ENCODE peak calls at places on chromosomes 2 and 18, in four cellular contexts. T is GM12878, P is IMR-90, H is K562. E is an unnamed sample. For H3K27me3, the result is how much of the 10 kb centered on the place peaks cover.

GRCh38 chr18:62996552-62996951 is 281.2 kb downstream of the PHLPP1 start:
- DNase-seq in T (no peak), P (no peak), H (no peak), E (no peak)

GRCh38 chr2:223933098-223933800 is 11.9 kb downstream of the WDFY1 start:
- DNase-seq in T (no peak), P (no peak), H (no peak), E (no peak)

GRCh38 chr2:135052997-135053474 is 944 bp downstream of the RAB3GAP1 start:
- DNase-seq in T (no peak), P (no peak), H (no peak), E (peak)

GRCh38 chr2:126932966-126933555 is 34.4 kb downstream of the TEX51 start:
- DNase-seq in T (no peak), P (no peak), H (no peak), E (no peak)

GRCh38 chr2:63668000-63668399 is 79.2 kb downstream of the MDH1 start:
- DNase-seq in T (no peak), P (no peak), H (no peak), E (no peak)

GRCh38 chr2:68463287-68463877 is 3.7 kb downstream of the FBXO48 start:
- DNase-seq in T (no peak), P (peak), H (peak), E (peak)

GRCh38 chr18:40911582-40912254 is 1043.3 kb upstream of the PIK3C3 start:
- DNase-seq in T (no peak), P (peak), H (no peak), E (no peak)

GRCh38 chr2:109129356-109129920 is 433 bp downstream of the SH3RF3 start:
- DNase-seq in T (no peak), P (no peak), H (no peak), E (peak)

GRCh38 chr2:9971105-9971818 is 19.8 kb downstream of the GRHL1 start:
- DNase-seq in T (no peak), P (peak), H (no peak), E (no peak)

GRCh38 chr2:239952665-239953417 is 72.3 kb downstream of the NDUFA10 start:
- DNase-seq in T (no peak), P (no peak), H (no peak), E (no peak)

GRCh38 chr2:240403358-240404104 is 31.9 kb upstream of the GPC1 start:
- DNase-seq in T (no peak), P (no peak), H (no peak), E (no peak)

GRCh38 chr2:31287681-31288080 is 53.7 kb downstream of the EHD3 start:
- DNase-seq in T (no peak), P (peak), H (no peak), E (peak)

GRCh38 chr2:127048969-127049897 is 57.7 kb downstream of the BIN1 start:
- DNase-seq in T (no peak), P (no peak), H (no peak), E (no peak)

GRCh38 chr2:180735799-180736198 is 244.6 kb upstream of the UBE2E3 start:
- DNase-seq in T (no peak), P (no peak), H (no peak), E (no peak)

GRCh38 chr18:76412010-76412817 is 82.8 kb downstream of the ZNF516 start:
- DNase-seq in T (no peak), P (no peak), H (no peak), E (no peak)

GRCh38 chr2:109171444-109172334 is 42.7 kb downstream of the SH3RF3 start:
- DNase-seq in T (no peak), P (peak), H (no peak), E (peak)

GRCh38 chr2:20184067-20184938 is 40.6 kb downstream of the SDC1 start:
- DNase-seq in T (no peak), P (peak), H (no peak), E (no peak)

GRCh38 chr2:157439792-157440186 is 4.1 kb downstream of the CYTIP start:
- DNase-seq in T (no peak), P (no peak), H (no peak), E (no peak)

GRCh38 chr2:209458018-209458979 is 34.5 kb downstream of the MAP2 start:
- DNase-seq in T (no peak), P (no peak), H (no peak), E (no peak)

GRCh38 chr2:53317863-53318262 is 449.7 kb upstream of the CHAC2 start:
- DNase-seq in T (no peak), P (peak), H (no peak), E (no peak)

GRCh38 chr2:104872866-104873688 is 19.2 kb downstream of the POU3F3 start:
- DNase-seq in T (no peak), P (peak), H (peak), E (peak)

GRCh38 chr18:63907649-63908048 is at the start of gene SERPINB10:
- DNase-seq in T (no peak), P (no peak), H (no peak), E (no peak)

GRCh38 chr2:74087696-74088095 is 60.0 kb downstream of the BOLA3 start:
- DNase-seq in T (no peak), P (no peak), H (no peak), E (no peak)

GRCh38 chr2:72973566-72974435 is 56.5 kb downstream of the EMX1 start:
- DNase-seq in T (no peak), P (peak), H (peak), E (peak)

GRCh38 chr2:101699939-101700442 is 2.5 kb downstream of the MAP4K4 start:
- DNase-seq in T (no peak), P (peak), H (no peak), E (peak)

GRCh38 chr2:70523996-70524965 is 29.3 kb downstream of the TGFA start:
- DNase-seq in T (no peak), P (peak), H (no peak), E (no peak)

GRCh38 chr2:60581461-60582282 is 28.2 kb upstream of the BCL11A start:
- DNase-seq in T (no peak), P (peak), H (peak), E (peak)

GRCh38 chr2:227508001-227508400 is 36.0 kb downstream of the AGFG1 start:
- DNase-seq in T (no peak), P (no peak), H (no peak), E (no peak)

GRCh38 chr2:20424300-20425290 is 22.3 kb upstream of the RHOB start:
- DNase-seq in T (peak), P (peak), H (no peak), E (peak)

GRCh38 chr2:96899084-96899735 is 29.3 kb upstream of the SEMA4C start:
- DNase-seq in T (no peak), P (peak), H (no peak), E (no peak)

GRCh38 chr2:74525717-74526648 is at the start of gene DQX1:
- DNase-seq in T (peak), P (peak), H (no peak), E (peak)

DNA sequence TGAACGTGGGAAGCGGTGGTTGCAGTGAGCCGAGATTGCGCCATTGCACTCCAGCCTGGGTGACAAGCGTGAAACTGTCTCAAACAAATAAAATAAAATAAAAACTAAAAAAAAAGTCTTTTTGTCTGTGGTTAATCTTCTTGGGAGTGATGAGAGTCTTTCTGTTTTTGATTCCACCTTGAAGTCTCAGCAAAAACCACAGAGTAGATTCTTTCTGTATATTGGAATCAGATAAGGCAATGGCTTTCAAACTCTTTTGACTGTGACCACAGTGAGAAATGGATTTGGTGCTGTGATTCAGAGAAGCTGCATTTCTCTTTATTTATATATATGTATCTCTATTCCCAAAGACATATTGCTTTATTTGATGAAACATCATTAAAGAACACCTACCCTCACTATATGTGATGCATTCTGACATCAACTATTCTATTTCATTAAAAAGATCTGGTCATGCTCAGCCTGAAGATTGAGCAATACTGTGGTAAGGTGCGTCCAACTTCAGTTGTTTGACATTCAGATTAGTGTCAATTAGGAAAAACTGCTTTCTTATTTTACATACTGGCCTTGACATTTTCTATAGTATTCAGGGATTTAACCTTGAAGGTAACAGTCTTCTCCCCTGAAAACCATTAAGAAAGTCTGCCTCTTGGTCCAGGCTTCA is 15.6 kb downstream of the HRH4 start:
- DNase-seq in T (no peak), P (no peak), H (no peak), E (no peak)
- H2AFZ ChIP-seq in T (no peak), P (no peak), H (no peak), E (no peak)

DNA sequence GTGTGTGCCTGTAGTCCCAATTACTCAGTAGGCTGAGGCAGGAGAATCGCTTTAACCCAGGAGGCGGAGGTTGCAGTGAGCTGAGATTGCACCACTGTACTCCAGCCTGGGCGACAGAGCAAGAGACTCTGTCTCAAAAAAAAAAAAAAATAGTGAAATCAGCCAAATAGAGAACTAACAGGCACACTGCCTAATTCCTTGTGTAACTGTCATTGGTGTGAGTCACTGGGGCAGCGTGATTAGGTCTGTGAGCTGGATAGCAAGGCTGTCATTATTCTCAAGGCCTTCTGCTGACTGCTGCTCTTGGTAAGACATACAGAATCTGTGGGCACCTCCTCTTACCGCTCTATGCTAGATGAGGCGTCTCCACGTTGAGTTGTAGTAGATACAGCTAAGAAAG is 270.3 kb downstream of the NEDD4L start:
- DNase-seq in T (no peak), P (peak), H (no peak), E (peak)
- TF ChIP-seq FOS in T (no peak), P (peak), H (no peak), E (peak)

DNA sequence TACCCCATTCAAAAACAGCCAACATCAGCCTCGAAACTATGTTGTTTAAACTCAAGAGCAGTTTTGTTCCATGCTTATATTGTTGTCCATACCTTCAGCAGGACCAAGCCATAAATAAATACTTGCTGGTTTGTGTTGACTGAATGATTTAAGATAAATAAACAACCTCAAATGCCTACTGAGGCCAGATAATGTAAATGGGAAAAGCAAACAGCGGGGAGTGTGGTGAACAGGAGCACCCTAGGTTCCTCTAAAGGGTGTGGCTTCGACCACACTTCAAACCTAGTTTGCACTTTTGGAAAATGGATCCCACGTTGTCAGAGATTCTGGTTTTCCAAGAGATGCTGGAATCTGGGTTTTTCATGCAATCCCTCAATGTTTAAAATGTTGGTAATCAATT is 1.7 kb upstream of the PMAIP1 start:
- DNase-seq in T (no peak), P (no peak), H (no peak), E (no peak)
- H3K27me3 ChIP-seq in T (under half), P (under half), H (under half), E (under half)

GRCh38 chr18:32469190-32469611 is 1.5 kb downstream of the GAREM1 start:
- DNase-seq in T (no peak), P (peak), H (no peak), E (peak)
- H2AFZ ChIP-seq in T (no peak), P (peak), H (no peak), E (no peak)

DNA sequence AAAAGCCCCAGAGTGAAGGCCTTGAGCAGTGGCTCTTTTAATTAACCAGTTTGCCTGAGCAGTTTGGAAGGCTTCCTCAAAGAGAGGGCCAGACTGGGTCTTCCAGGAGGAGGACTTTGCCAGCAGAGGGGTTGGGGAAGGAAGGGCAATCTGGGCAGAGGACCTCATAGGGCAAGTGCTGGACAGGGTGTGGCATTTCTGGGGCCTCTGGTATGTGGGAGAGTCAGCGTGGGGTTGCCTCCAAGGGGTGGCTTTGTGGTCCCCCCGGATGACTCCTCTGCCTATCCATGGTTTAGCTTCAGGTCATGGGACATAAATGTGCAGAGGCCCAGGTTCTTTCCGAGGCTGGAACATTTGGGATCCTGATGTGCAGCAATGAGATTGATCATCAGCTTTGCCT is 12.6 kb downstream of the GLI2 start:
- DNase-seq in T (no peak), P (no peak), H (no peak), E (no peak)
- TF ChIP-seq FOS in T (no peak), P (no peak), H (no peak), E (no peak)

GRCh38 chr2:222309361-222309760 is 10.6 kb upstream of the PAX3 start:
- DNase-seq in T (no peak), P (no peak), H (no peak), E (no peak)

GRCh38 chr2:222306393-222307137 is 7.8 kb upstream of the PAX3 start:
- DNase-seq in T (no peak), P (no peak), H (no peak), E (no peak)

GRCh38 chr2:222307138-222307756 is 8.4 kb upstream of the PAX3 start:
- DNase-seq in T (no peak), P (no peak), H (no peak), E (no peak)

GRCh38 chr2:222309766-222310165 is 11.0 kb upstream of the PAX3 start:
- DNase-seq in T (no peak), P (no peak), H (no peak), E (no peak)

GRCh38 chr2:222307978-222308479 is 9.2 kb upstream of the PAX3 start:
- DNase-seq in T (no peak), P (no peak), H (no peak), E (no peak)
- H3K27me3 ChIP-seq in T (half or more), P (half or more), H (half or more), E (half or more)

GRCh38 chr2:200677721-200678532 is 92.1 kb downstream of the AOX1 start:
- DNase-seq in T (no peak), P (peak), H (no peak), E (peak)
- H2AFZ ChIP-seq in T (no peak), P (no peak), H (no peak), E (no peak)

DNA sequence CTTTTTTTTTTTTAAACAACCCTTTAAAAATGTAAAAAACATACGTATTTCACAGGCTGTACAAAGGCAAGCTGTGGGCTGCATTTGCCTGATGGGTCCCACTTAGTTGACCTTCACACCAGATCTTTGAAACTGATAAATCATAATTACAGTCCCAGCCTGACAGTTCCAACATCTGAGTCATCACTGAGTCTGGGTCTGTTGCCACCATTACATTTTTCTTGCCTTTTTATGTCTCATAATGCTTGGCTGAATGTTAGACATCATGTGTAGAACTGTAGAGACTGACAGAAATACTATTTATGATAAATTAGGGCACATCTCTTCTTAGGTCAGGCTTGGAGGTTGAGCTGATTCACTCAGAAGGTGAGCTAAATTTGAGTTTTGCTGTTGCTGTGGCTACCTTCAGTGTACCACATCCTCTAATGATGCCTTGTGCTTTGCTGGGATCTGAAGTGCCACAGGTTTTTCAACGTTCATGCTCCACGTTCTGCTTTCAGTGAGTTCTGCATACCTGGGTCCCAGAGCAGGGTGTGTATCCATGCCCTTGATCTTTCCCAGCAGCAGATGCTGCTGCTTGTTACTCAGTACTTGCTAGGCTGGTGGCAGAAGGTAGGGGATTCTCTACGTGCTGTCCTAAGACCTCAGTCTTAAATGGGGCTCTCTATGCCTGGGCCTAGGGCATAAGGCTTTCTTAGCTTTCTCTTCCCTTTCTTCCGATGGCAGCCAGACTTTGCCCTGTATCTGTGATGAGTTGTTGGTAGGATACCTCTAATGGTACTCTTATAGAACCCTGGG is 160.6 kb upstream of the SMAD7 start:
- DNase-seq in T (no peak), P (no peak), H (no peak), E (no peak)
- TF ChIP-seq FOS in T (no peak), P (no peak), H (no peak), E (no peak)

E was measured in endothelial cell of umbilical vein.